ENCODE peak calls at places on chromosomes 6 and 20, in nine cellular contexts. M is cardiac muscle cell; X is PC-9; H is transverse colon; E is heart right ventricle; D is left ventricle myocardium inferior; O is astrocyte; K is CD8-positive, alpha-beta memory T cell; S is left lung. Z is an unnamed sample.

GRCh38 chr6:149766156-149766768 is 16.7 kb downstream of the PCMT1 start:
- DNase-seq in X (peak; percentile 57), S (no peak), K (no peak), M (peak; percentile 91), D (no peak), O (peak; percentile 43), H (no peak), E (peak; percentile 33), Z (no peak)

GRCh38 chr6:4130357-4130987 is 4.9 kb downstream of the ECI2 start:
- DNase-seq in E (no peak), S (no peak), K (no peak), D (no peak), H (peak; percentile 52), O (no peak), M (no peak), X (no peak), Z (no peak)

GRCh38 chr20:9185511-9185910 is 116.6 kb downstream of the PLCB4 start:
- DNase-seq in M (no peak), K (no peak), X (no peak), D (no peak), S (no peak), H (no peak), O (peak; percentile 74), E (no peak), Z (no peak)

GRCh38 chr6:32885698-32886286 is 31.8 kb downstream of the PSMB9 start:
- DNase-seq in O (peak; percentile 49), X (peak; percentile 54), E (no peak), H (no peak), D (no peak), S (no peak), M (peak; percentile 84), K (peak; percentile 68), Z (no peak)

GRCh38 chr6:157304840-157305675 is 18.3 kb downstream of the TMEM242 start:
- DNase-seq in H (peak; percentile 26), X (no peak), O (peak; percentile 33), K (no peak), D (no peak), E (no peak), M (peak; percentile 35), S (no peak), Z (no peak)

GRCh38 chr6:115899883-115900282 is 160.8 kb downstream of the FRK start:
- DNase-seq in D (no peak), S (no peak), M (no peak), X (no peak), H (no peak), K (no peak), E (no peak), O (no peak), Z (no peak)

GRCh38 chr6:11865926-11866325 is 87.3 kb upstream of the ADTRP start:
- DNase-seq in S (no peak), K (no peak), E (no peak), H (no peak), M (no peak), X (no peak), D (no peak), O (peak; percentile 38), Z (no peak)

GRCh38 chr6:7540595-7540994 is 876 bp upstream of the DSP start:
- DNase-seq in S (no peak), X (peak; percentile 59), H (no peak), K (no peak), D (peak; percentile 40), M (no peak), E (peak; percentile 36), O (no peak), Z (no peak)

GRCh38 chr6:83127258-83127657 is 59.8 kb downstream of the DOP1A start:
- DNase-seq in E (no peak), S (no peak), H (no peak), K (no peak), M (no peak), D (no peak), X (no peak), O (no peak), Z (no peak)

GRCh38 chr6:83126223-83126622 is 58.8 kb downstream of the DOP1A start:
- DNase-seq in E (no peak), O (no peak), M (no peak), K (no peak), X (no peak), H (no peak), S (no peak), D (no peak), Z (no peak)

GRCh38 chr6:83125425-83125824 is 58.0 kb downstream of the DOP1A start:
- DNase-seq in K (no peak), D (no peak), O (no peak), H (no peak), S (no peak), X (no peak), M (no peak), E (no peak), Z (no peak)

GRCh38 chr6:83126807-83127206 is 59.3 kb downstream of the DOP1A start:
- DNase-seq in M (no peak), H (no peak), S (no peak), D (no peak), E (no peak), K (no peak), O (no peak), X (no peak), Z (no peak)

GRCh38 chr6:83124553-83124952 is 57.1 kb downstream of the DOP1A start:
- DNase-seq in S (no peak), X (no peak), H (no peak), D (no peak), O (no peak), K (no peak), E (no peak), M (no peak), Z (no peak)
- H3K36me3 ChIP-seq in S (no peaks in the 10 kb centered on the region), X (no peaks in the 10 kb centered on the region), H (no peaks in the 10 kb centered on the region), D (peaks cover 90% of the 10 kb centered on the region), O (peaks cover 26% of the 10 kb centered on the region), K (peaks cover 25% of the 10 kb centered on the region), E (no peaks in the 10 kb centered on the region), M (peaks cover 53% of the 10 kb centered on the region), Z (peaks cover 12% of the 10 kb centered on the region)

GRCh38 chr6:81748946-81749345 is 3.5 kb downstream of the TENT5A start:
- DNase-seq in O (no peak), H (no peak), D (no peak), K (no peak), M (no peak), X (no peak), E (no peak), S (no peak), Z (no peak)

GRCh38 chr6:81750201-81750600 is 2.3 kb downstream of the TENT5A start:
- DNase-seq in O (no peak), H (no peak), S (no peak), X (no peak), K (no peak), E (no peak), D (no peak), M (no peak), Z (no peak)

GRCh38 chr6:81751388-81752083 is 945 bp downstream of the TENT5A start:
- DNase-seq in E (peak; percentile 53), S (peak; percentile 96), O (peak; percentile 29), D (peak; percentile 75), M (peak; percentile 62), K (peak; percentile 44), H (peak; percentile 62), X (no peak), Z (peak; percentile 12)

GRCh38 chr6:81750660-81751387 is 1.7 kb downstream of the TENT5A start:
- DNase-seq in M (no peak), D (no peak), S (no peak), E (no peak), O (no peak), K (no peak), H (no peak), X (peak; percentile 46), Z (no peak)

DNA sequence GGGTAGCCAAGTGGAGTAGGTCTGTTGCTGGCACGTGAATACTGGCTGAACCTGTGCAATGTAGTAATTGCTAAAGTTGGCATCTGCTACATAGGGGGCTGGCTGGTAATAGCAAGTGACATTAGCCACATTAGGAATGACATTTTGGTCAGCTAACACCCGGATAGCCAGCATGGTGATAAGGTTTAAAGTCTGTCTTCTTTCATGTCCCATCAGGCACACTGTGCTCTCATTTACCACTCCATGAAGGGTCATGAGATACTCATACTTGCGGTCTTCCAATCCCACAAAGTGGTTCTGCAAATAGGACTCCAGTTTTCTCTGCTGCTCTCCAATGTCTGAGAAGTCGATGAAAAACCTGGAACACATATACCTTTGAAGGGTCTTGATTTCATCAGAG is 2.8 kb downstream of the TENT5A start:
- DNase-seq in E (peak; percentile 61), K (no peak), H (no peak), D (no peak), X (no peak), O (no peak), M (no peak), S (no peak), Z (no peak)
- H3K4me3 ChIP-seq in E (peak overlapping the region; percentile 75), K (no peak overlapping the region), H (no peak overlapping the region), D (peak overlapping the region; percentile 89), X (no peak overlapping the region), O (peak overlapping the region; percentile 89), M (peak overlapping the region; percentile 2), S (peak overlapping the region; percentile 62), Z (peak overlapping the region; percentile 97)

DNA sequence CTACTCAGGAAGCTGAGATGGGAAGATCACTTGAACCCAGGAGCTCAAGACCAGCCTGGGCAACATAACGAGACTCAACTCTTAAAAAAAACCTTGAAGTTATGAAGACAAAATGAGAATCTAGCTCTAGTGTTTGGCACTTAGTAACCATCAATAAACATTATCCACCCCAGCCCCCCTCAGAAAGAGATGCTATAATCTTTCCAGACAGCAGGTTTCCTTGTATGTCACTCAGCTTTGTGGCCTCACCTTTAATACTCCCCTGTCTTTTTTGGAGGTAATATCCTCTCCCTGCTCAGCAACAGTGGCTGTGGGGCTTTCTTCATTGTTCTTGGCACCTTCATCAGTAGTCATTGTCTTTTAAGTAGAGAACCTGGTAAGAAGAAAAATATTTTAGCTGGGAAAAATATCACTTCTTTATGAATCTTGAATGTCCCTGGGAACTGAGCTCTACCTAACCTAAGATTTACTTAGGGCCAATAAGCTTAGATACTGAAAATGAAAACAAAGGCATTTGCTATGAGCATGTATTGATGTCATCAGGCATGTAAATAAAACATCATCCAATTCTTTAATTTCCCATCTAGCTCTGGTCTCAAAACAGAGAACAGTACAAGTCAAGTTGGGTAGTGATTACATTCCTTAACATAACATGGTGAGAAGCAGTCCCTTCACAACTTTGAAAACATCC is 46.1 kb downstream of the FKBP5 start:
- DNase-seq in K (peak; percentile 52), H (no peak), D (no peak), E (no peak), M (peak; percentile 19), O (no peak), X (no peak), S (no peak), Z (no peak)
- H3K36me3 ChIP-seq in K (peaks cover 8% of the 10 kb centered on the region), H (no peaks in the 10 kb centered on the region), D (peaks cover 66% of the 10 kb centered on the region), E (no peaks in the 10 kb centered on the region), M (peaks cover 9% of the 10 kb centered on the region), O (no peaks in the 10 kb centered on the region), X (no peaks in the 10 kb centered on the region), S (no peaks in the 10 kb centered on the region), Z (peaks cover 100% of the 10 kb centered on the region)

DNA sequence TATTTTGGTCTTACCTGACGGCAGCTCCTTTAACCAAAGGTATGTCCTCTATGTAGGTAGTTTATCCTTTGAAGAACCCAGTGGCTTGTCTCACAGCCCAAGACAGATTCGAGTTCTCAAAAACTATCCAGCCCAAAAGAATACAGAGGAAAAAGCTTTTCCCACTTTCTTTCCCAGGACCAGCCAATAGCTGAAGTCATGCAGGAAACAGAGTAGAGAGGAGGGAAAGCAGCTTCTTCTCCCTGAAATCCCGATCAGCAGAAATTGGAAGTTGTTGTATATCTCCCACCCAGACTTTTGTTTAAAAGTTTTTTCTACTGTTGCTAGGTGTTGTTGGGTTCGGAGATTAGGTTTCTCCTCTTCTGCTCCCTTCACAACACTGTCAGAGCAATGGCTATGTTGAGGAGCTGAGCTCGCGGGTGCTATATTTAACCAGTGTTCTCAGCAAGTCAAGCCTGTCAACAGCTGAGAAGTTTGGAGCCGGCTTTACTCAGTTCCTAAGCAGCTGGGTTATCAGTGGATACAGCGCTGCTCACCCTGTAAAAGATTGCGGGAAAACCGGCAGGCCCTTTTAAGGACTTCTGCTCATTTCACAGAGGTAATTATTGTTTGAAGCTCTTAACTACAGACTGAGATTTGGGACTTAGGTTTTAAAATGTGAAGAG is at the start of gene FILIP1:
- DNase-seq in H (peak; percentile 11), E (peak; percentile 86), K (no peak), S (no peak), X (no peak), D (peak; percentile 59), M (peak; percentile 77), O (no peak), Z (no peak)
- H3K4me3 ChIP-seq in H (peak within 1 kb of the TSS; percentile 11), E (peak within 1 kb of the TSS; percentile 41), K (no peak within 1 kb of the TSS), S (peak within 1 kb of the TSS; percentile 20), X (no peak within 1 kb of the TSS), D (peak within 1 kb of the TSS; percentile 71), M (peak within 1 kb of the TSS; percentile 64), O (no peak within 1 kb of the TSS), Z (peak within 1 kb of the TSS; percentile 8)